ENCODE peak calls at places on chromosomes 2 and 18, in ten cellular contexts. One of them, this sample, is unnamed.

GRCh38 chr2:1910562-1911256 is 166.4 kb upstream of the PXDN start:
- DNase-seq in fibroblast of lung: no peak
- DNase-seq in NB4: no peak
- DNase-seq in PC-9: no peak
- DNase-seq in mammary epithelial cell: no peak
- DNase-seq in Calu3: no peak
- DNase-seq in omental fat pad: no peak
- DNase-seq in foreskin fibroblast: no peak
- DNase-seq in psoas muscle: no peak
- DNase-seq in PC-3: no peak
- DNase-seq in this sample: no peak

GRCh38 chr2:68089961-68090360 is 27.2 kb upstream of the C1D start:
- DNase-seq in fibroblast of lung: no peak
- DNase-seq in NB4: no peak
- DNase-seq in PC-9: no peak
- DNase-seq in mammary epithelial cell: no peak
- DNase-seq in Calu3: no peak
- DNase-seq in omental fat pad: no peak
- DNase-seq in foreskin fibroblast: no peak
- DNase-seq in psoas muscle: no peak
- DNase-seq in PC-3: no peak
- DNase-seq in this sample: no peak

GRCh38 chr2:85437488-85438290 is 19.2 kb downstream of the SH2D6 start:
- DNase-seq in fibroblast of lung: peak
- DNase-seq in NB4: peak
- DNase-seq in PC-9: peak
- DNase-seq in mammary epithelial cell: peak
- DNase-seq in Calu3: peak
- DNase-seq in omental fat pad: peak
- DNase-seq in foreskin fibroblast: peak
- DNase-seq in psoas muscle: peak
- DNase-seq in PC-3: peak
- DNase-seq in this sample: peak

GRCh38 chr2:25301453-25302352 is 40.0 kb downstream of the DNMT3A start:
- DNase-seq in fibroblast of lung: peak
- DNase-seq in NB4: peak
- DNase-seq in PC-9: peak
- DNase-seq in mammary epithelial cell: peak
- DNase-seq in Calu3: no peak
- DNase-seq in omental fat pad: no peak
- DNase-seq in foreskin fibroblast: peak
- DNase-seq in psoas muscle: no peak
- DNase-seq in PC-3: peak
- DNase-seq in this sample: no peak

GRCh38 chr2:120550893-120551446 is 184.7 kb upstream of the GLI2 start:
- DNase-seq in fibroblast of lung: no peak
- DNase-seq in NB4: no peak
- DNase-seq in PC-9: no peak
- DNase-seq in mammary epithelial cell: no peak
- DNase-seq in Calu3: no peak
- DNase-seq in omental fat pad: no peak
- DNase-seq in foreskin fibroblast: no peak
- DNase-seq in psoas muscle: no peak
- DNase-seq in PC-3: no peak
- DNase-seq in this sample: no peak

GRCh38 chr2:53994735-53995538 is 24.1 kb upstream of the PSME4 start:
- DNase-seq in fibroblast of lung: no peak
- DNase-seq in NB4: no peak
- DNase-seq in PC-9: no peak
- DNase-seq in mammary epithelial cell: no peak
- DNase-seq in Calu3: no peak
- DNase-seq in omental fat pad: no peak
- DNase-seq in foreskin fibroblast: no peak
- DNase-seq in psoas muscle: no peak
- DNase-seq in PC-3: no peak
- DNase-seq in this sample: no peak

GRCh38 chr2:67825476-67825875 is 237.3 kb downstream of the C1D start:
- DNase-seq in fibroblast of lung: peak
- DNase-seq in NB4: no peak
- DNase-seq in PC-9: no peak
- DNase-seq in mammary epithelial cell: peak
- DNase-seq in Calu3: no peak
- DNase-seq in omental fat pad: no peak
- DNase-seq in foreskin fibroblast: peak
- DNase-seq in psoas muscle: no peak
- DNase-seq in PC-3: peak
- DNase-seq in this sample: no peak

GRCh38 chr18:40752336-40752735 is 1202.7 kb upstream of the PIK3C3 start:
- DNase-seq in fibroblast of lung: no peak
- DNase-seq in NB4: no peak
- DNase-seq in PC-9: no peak
- DNase-seq in mammary epithelial cell: no peak
- DNase-seq in Calu3: no peak
- DNase-seq in omental fat pad: no peak
- DNase-seq in foreskin fibroblast: no peak
- DNase-seq in psoas muscle: no peak
- DNase-seq in PC-3: no peak
- DNase-seq in this sample: no peak

GRCh38 chr18:55083461-55083860 is 124.2 kb upstream of the CCDC68 start:
- DNase-seq in fibroblast of lung: no peak
- DNase-seq in NB4: no peak
- DNase-seq in PC-9: no peak
- DNase-seq in mammary epithelial cell: no peak
- DNase-seq in Calu3: no peak
- DNase-seq in omental fat pad: no peak
- DNase-seq in foreskin fibroblast: no peak
- DNase-seq in psoas muscle: no peak
- DNase-seq in PC-3: no peak
- DNase-seq in this sample: no peak

GRCh38 chr2:10529611-10530010 is 81.5 kb upstream of the ODC1 start:
- DNase-seq in fibroblast of lung: no peak
- DNase-seq in NB4: no peak
- DNase-seq in PC-9: no peak
- DNase-seq in mammary epithelial cell: no peak
- DNase-seq in Calu3: no peak
- DNase-seq in omental fat pad: no peak
- DNase-seq in foreskin fibroblast: no peak
- DNase-seq in psoas muscle: no peak
- DNase-seq in PC-3: no peak
- DNase-seq in this sample: no peak

DNA sequence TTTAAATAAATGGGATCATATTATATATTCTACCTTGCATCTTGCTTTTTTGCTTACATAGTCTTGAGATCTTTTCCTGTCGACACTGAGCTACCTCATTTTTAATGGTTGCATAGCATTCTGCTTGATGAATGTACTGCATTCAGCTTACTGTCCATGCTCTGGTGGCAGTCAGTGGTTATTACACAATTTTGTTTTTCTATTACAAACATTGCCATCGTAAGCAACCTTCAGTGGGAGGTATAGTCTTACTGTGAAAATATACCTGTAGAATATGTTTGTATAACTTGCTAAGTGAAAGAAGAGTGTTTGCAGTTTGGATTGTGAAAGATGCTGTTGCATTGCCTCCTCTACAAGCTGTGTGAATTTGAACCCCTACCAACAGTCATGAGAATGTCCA is 43.4 kb downstream of the UBXN4 start:
- DNase-seq in fibroblast of lung: no peak
- DNase-seq in NB4: peak
- DNase-seq in PC-9: no peak
- DNase-seq in mammary epithelial cell: no peak
- DNase-seq in Calu3: no peak
- DNase-seq in omental fat pad: no peak
- DNase-seq in foreskin fibroblast: no peak
- DNase-seq in psoas muscle: no peak
- DNase-seq in PC-3: peak
- DNase-seq in this sample: no peak
- TF ChIP-seq CTCF in fibroblast of lung: no peak
- TF ChIP-seq CTCF in NB4: no peak
- TF ChIP-seq CTCF in PC-9: peak
- TF ChIP-seq CTCF in mammary epithelial cell: no peak
- TF ChIP-seq CTCF in Calu3: no peak
- TF ChIP-seq CTCF in omental fat pad: no peak
- TF ChIP-seq CTCF in foreskin fibroblast: peak
- TF ChIP-seq CTCF in psoas muscle: no peak
- TF ChIP-seq CTCF in PC-3: peak
- TF ChIP-seq CTCF in this sample: peak

DNA sequence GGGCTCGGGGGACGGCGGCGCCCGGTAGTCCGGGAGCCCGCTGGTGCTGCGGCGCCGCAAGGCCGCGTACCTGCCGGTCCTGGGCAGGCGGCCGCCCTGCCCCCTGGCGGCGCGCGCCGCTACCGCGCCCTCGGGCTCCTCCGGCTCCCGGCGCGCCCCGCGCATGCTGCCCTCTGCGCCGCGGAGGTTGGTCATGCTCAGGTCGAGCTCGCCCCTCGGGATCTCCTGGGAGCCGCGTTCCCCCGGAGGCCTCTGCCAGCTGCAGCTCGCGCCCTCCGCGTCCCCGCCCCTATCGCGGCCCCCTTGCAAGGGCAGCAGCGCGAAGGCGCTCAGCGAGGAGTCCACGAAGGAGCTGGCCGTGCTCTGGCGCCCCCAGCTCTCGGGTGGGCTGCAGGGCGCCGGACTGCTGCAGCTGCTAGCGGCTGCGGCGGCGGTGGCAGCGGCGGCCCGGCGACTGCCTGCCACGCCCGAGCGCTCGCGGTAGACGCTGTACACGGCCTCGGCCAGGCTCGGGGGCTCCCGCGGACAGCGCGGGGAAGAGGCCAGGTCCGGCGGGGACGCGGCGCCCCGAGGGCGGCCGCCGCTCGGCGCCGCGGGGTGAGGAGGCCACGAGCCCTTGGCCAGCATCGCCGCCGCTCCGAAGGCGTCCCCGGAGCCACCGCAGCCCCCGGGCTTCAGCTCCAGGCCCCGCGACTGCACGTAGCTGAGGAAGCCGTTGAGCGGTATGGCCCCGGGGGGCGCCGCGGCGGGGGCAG is 4.5 kb downstream of the TMEM200C start:
- DNase-seq in fibroblast of lung: no peak
- DNase-seq in NB4: no peak
- DNase-seq in PC-9: no peak
- DNase-seq in mammary epithelial cell: no peak
- DNase-seq in Calu3: no peak
- DNase-seq in omental fat pad: no peak
- DNase-seq in foreskin fibroblast: no peak
- DNase-seq in psoas muscle: peak
- DNase-seq in PC-3: peak
- DNase-seq in this sample: peak
- TF ChIP-seq CTCF in fibroblast of lung: no peak
- TF ChIP-seq CTCF in NB4: no peak
- TF ChIP-seq CTCF in PC-9: no peak
- TF ChIP-seq CTCF in mammary epithelial cell: peak
- TF ChIP-seq CTCF in Calu3: no peak
- TF ChIP-seq CTCF in omental fat pad: no peak
- TF ChIP-seq CTCF in foreskin fibroblast: no peak
- TF ChIP-seq CTCF in psoas muscle: peak
- TF ChIP-seq CTCF in PC-3: peak
- TF ChIP-seq CTCF in this sample: peak

DNA sequence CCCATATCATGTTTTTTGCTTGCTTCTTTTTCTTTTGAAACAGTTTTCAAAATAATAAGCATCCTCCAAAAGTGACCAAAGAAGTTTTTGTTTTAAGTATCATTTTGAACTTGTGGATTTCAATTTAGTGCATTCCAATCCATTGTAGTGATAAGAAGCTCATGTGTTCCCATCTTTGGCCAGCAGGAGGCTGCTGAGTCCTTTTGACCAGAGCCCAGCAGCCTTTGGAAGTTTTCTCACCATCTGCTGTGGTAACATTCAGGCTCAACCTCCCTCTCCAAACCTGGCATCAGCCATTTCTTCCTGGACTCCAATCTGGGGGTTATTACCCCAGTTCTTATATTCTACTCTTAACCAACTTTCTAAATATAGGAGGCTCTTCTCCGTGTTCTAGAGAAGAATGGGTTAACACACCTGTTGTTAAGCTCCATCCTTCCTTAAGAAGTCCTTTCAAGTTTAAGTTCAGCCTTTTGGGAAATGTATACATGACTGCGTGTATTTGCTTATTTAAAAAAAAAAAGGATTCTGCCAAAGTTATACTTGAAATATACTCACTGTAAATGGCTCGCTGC is 39.0 kb upstream of the MAL start:
- DNase-seq in fibroblast of lung: peak
- DNase-seq in NB4: peak
- DNase-seq in PC-9: peak
- DNase-seq in mammary epithelial cell: peak
- DNase-seq in Calu3: peak
- DNase-seq in omental fat pad: no peak
- DNase-seq in foreskin fibroblast: peak
- DNase-seq in psoas muscle: no peak
- DNase-seq in PC-3: peak
- DNase-seq in this sample: peak
- TF ChIP-seq CTCF in fibroblast of lung: peak
- TF ChIP-seq CTCF in NB4: peak
- TF ChIP-seq CTCF in PC-9: peak
- TF ChIP-seq CTCF in mammary epithelial cell: peak
- TF ChIP-seq CTCF in Calu3: peak
- TF ChIP-seq CTCF in omental fat pad: no peak
- TF ChIP-seq CTCF in foreskin fibroblast: peak
- TF ChIP-seq CTCF in psoas muscle: peak
- TF ChIP-seq CTCF in PC-3: peak
- TF ChIP-seq CTCF in this sample: peak

DNA sequence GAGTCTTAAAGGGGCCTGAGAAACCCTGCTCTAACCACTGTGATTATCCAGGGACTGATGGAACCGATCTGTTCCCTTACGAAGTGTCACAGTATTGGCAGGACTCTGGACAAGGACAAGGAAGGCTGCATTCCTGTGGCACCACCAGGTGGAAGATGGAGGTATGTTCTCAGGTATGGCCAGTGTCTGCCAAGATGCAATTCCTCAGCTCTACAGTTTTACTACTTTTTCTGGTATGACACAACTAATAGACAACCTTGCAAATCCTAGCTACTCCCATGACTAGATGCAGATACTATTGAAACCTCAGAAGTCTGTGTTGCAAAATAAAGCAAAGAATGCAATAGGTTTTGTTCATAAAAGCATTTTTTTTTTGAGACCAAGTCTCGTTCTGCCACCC is 14.6 kb downstream of the RAB31 start:
- DNase-seq in fibroblast of lung: no peak
- DNase-seq in NB4: no peak
- DNase-seq in PC-9: peak
- DNase-seq in mammary epithelial cell: peak
- DNase-seq in Calu3: peak
- DNase-seq in omental fat pad: no peak
- DNase-seq in foreskin fibroblast: no peak
- DNase-seq in psoas muscle: no peak
- DNase-seq in PC-3: peak
- DNase-seq in this sample: no peak
- TF ChIP-seq CTCF in fibroblast of lung: no peak
- TF ChIP-seq CTCF in NB4: no peak
- TF ChIP-seq CTCF in PC-9: peak
- TF ChIP-seq CTCF in mammary epithelial cell: peak
- TF ChIP-seq CTCF in Calu3: peak
- TF ChIP-seq CTCF in omental fat pad: no peak
- TF ChIP-seq CTCF in foreskin fibroblast: no peak
- TF ChIP-seq CTCF in psoas muscle: no peak
- TF ChIP-seq CTCF in PC-3: peak
- TF ChIP-seq CTCF in this sample: no peak